ENCODE peak calls at places on chromosome 22, in four cellular contexts. G, C, O and E are unnamed samples.

GRCh38 chr22:39937881-39938280 is 22.3 kb upstream of the TMA7B start:
- DNase-seq in C (no peak), G (no peak), O (no peak), E (no peak)

GRCh38 chr22:50118557-50119168 is 28.9 kb downstream of the MOV10L1 start:
- DNase-seq in O (peak; percentile 87), G (peak; percentile 10), C (no peak), E (peak; percentile 62)

GRCh38 chr22:40036591-40037225 is 42.0 kb downstream of the FAM83F start:
- DNase-seq in G (peak; percentile 64), C (no peak), O (peak; percentile 68), E (peak; percentile 82)

GRCh38 chr22:40628354-40629042 is 8.0 kb downstream of the MRTFA start:
- DNase-seq in G (no peak), O (no peak), C (peak; percentile 57), E (no peak)

GRCh38 chr22:43560651-43561050 is 148.8 kb downstream of the MPPED1 start:
- DNase-seq in O (no peak), C (no peak), G (no peak), E (no peak)

GRCh38 chr22:39277135-39277607 is 32.4 kb upstream of the PDGFB start:
- DNase-seq in G (no peak), O (no peak), C (no peak), E (no peak)

GRCh38 chr22:48897959-48898358 is 929.7 kb downstream of the BRD1 start:
- DNase-seq in O (no peak), C (no peak), G (no peak), E (no peak)

GRCh38 chr22:19933328-19934241 is 8.0 kb upstream of the COMT start:
- DNase-seq in C (no peak), O (no peak), G (no peak), E (no peak)

GRCh38 chr22:25970996-25971811 is 198.1 kb upstream of the SEZ6L start:
- DNase-seq in G (no peak), O (no peak), C (peak; percentile 37), E (no peak)

GRCh38 chr22:18050065-18050464 is 25.7 kb upstream of the MICAL3 start:
- DNase-seq in C (no peak), G (no peak), O (no peak), E (no peak)

GRCh38 chr22:50677493-50678217 is 5.0 kb downstream of the SHANK3 start:
- DNase-seq in C (no peak), G (no peak), O (no peak), E (no peak)

GRCh38 chr22:27213291-27213690 is 555.9 kb downstream of the MIAT start:
- DNase-seq in G (no peak), C (no peak), O (no peak), E (no peak)

GRCh38 chr22:49692499-49693225 is 135.0 kb downstream of the BRD1 start:
- DNase-seq in G (no peak), C (no peak), O (no peak), E (no peak)

GRCh38 chr22:50015451-50016307 is 3.1 kb upstream of the IL17REL start:
- DNase-seq in C (no peak), G (no peak), O (peak; percentile 31), E (no peak)

GRCh38 chr22:18104566-18104965 is 6.0 kb upstream of the TUBA8 start:
- DNase-seq in G (no peak), O (no peak), C (no peak), E (no peak)

GRCh38 chr22:43398910-43399309 is 12.9 kb upstream of the MPPED1 start:
- DNase-seq in G (no peak), C (no peak), O (no peak), E (no peak)

GRCh38 chr22:27474711-27475547 is 326.6 kb downstream of the MN1 start:
- DNase-seq in C (no peak), O (no peak), G (no peak), E (peak; percentile 68)

GRCh38 chr22:30254307-30254706 is 7.7 kb upstream of the LIF start:
- DNase-seq in C (no peak), O (no peak), G (no peak), E (no peak)

GRCh38 chr22:25362215-25362882 is 142.9 kb downstream of the CRYBB2 start:
- DNase-seq in C (no peak), O (peak; percentile 74), G (peak; percentile 35), E (peak; percentile 21)

GRCh38 chr22:39532215-39533071 is at the start of gene RPS19BP1:
- DNase-seq in C (peak; percentile 100), G (peak; percentile 99), O (peak; percentile 83), E (peak; percentile 99)

GRCh38 chr22:26038365-26038764 is 130.9 kb upstream of the SEZ6L start:
- DNase-seq in O (no peak), G (peak; percentile 60), C (no peak), E (no peak)

GRCh38 chr22:49828599-49828965 is 909 bp upstream of the BRD1 start:
- DNase-seq in C (no peak), O (no peak), G (no peak), E (no peak)

GRCh38 chr22:22870577-22871398 is 16.8 kb upstream of the IGLL5 start:
- DNase-seq in G (no peak), C (no peak), O (peak; percentile 74), E (no peak)

GRCh38 chr22:43498856-43499253 is 87.0 kb downstream of the MPPED1 start:
- DNase-seq in O (no peak), G (no peak), C (no peak), E (no peak)

GRCh38 chr22:40484906-40485660 is 114.7 kb downstream of the SGSM3 start:
- DNase-seq in G (no peak), C (no peak), O (no peak), E (no peak)

GRCh38 chr22:46075764-46076531 is 74.4 kb upstream of the PPARA start:
- DNase-seq in G (no peak), C (no peak), O (no peak), E (no peak)

GRCh38 chr22:46079093-46079860 is 71.0 kb upstream of the PPARA start:
- DNase-seq in G (no peak), C (no peak), O (no peak), E (no peak)

GRCh38 chr22:46078241-46079092 is 71.9 kb upstream of the PPARA start:
- DNase-seq in G (no peak), O (no peak), C (no peak), E (peak; percentile 89)

GRCh38 chr22:46076651-46077339 is 73.5 kb upstream of the PPARA start:
- DNase-seq in O (no peak), G (no peak), C (no peak), E (no peak)

GRCh38 chr22:46077669-46078099 is 72.6 kb upstream of the PPARA start:
- DNase-seq in G (no peak), C (no peak), O (no peak), E (no peak)
- TF ChIP-seq POLR2AphosphoS2 in G (no peak), C (no peak), O (no peak), E (no peak)

DNA sequence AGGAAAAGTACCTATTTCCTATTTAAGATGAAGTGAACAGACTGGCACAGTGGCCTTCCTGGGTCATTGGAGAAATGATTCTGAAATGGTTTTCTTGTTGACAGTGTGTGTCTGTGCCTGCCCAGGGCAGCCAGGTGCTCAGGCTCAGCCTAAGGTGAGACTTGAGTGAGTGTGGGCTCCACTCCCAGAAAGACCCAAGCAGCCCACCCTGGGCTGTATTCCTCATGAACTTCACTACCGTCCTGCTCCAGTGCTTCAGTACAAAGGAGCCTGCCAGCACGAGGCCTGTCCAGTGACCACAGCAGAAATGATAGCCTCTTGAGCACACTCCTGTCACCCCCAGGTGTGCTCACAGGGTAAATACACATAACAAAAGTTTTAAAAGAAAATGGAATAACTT is 49.5 kb downstream of the GAB4 start:
- DNase-seq in O (peak; percentile 7), G (no peak), C (no peak), E (no peak)
- TF ChIP-seq MYC in O (no peak), G (no peak), C (no peak), E (no peak)

GRCh38 chr22:31943976-31944699 is at the start of gene YWHAH:
- DNase-seq in G (peak; percentile 88), C (peak; percentile 62), O (peak; percentile 87), E (peak; percentile 83)

GRCh38 chr22:31943206-31943975 is 944 bp upstream of the YWHAH start:
- DNase-seq in O (no peak), G (no peak), C (no peak), E (no peak)

GRCh38 chr22:31945478-31945815 is 1.1 kb downstream of the YWHAH start:
- DNase-seq in C (no peak), G (no peak), O (no peak), E (no peak)

GRCh38 chr22:31945971-31946680 is 1.8 kb downstream of the YWHAH start:
- DNase-seq in C (no peak), O (no peak), G (no peak), E (no peak)

DNA sequence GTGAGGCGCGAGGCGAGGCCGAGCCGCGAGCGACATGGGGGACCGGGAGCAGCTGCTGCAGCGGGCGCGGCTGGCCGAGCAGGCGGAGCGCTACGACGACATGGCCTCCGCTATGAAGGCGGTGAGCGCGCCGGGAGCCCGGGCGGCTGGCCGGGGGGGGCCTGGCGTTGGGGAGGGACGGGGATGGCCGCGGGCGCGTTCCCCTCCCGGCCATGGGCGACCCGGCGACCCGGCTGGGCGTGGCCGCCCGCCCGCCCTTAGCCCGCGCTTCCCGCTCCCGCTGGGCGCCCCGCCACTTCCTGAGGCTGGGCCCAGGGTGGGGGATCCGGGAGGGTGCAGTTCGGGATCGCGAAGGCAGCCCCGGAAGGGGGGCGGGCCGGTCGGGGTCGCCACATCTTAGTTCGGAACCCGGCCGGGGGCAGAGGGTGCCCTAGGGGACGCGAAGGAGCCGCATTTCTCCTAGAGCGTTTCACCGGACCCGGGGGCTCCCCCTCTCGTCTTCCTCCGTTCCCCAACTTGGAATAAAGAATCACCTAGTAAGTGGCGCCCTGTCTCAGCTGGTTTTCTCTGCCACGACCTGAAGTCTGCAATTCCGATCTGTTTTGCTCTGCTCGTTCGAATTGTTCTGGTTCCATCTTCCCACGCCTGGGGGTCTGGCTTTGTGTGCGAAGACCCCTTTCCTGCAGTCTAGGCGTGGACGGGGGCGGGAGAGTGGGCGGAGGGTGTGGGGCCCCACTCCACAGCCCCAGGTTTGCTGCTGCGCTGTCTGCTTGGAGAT is 554 bp downstream of the YWHAH start:
- DNase-seq in G (no peak), C (no peak), O (peak; percentile 78), E (peak; percentile 16)
- TF ChIP-seq POLR2AphosphoS2 in G (no peak), C (no peak), O (no peak), E (no peak)

GRCh38 chr22:35524966-35525686 is 15.5 kb upstream of the RASD2 start:
- DNase-seq in O (no peak), G (no peak), C (no peak), E (no peak)

GRCh38 chr22:35525687-35526332 is 14.8 kb upstream of the RASD2 start:
- DNase-seq in O (no peak), G (no peak), C (no peak), E (no peak)

GRCh38 chr22:35528967-35529366 is 11.7 kb upstream of the RASD2 start:
- DNase-seq in G (no peak), C (no peak), O (no peak), E (no peak)

GRCh38 chr22:35523167-35523928 is 17.3 kb upstream of the RASD2 start:
- DNase-seq in G (no peak), O (no peak), C (no peak), E (no peak)

DNA sequence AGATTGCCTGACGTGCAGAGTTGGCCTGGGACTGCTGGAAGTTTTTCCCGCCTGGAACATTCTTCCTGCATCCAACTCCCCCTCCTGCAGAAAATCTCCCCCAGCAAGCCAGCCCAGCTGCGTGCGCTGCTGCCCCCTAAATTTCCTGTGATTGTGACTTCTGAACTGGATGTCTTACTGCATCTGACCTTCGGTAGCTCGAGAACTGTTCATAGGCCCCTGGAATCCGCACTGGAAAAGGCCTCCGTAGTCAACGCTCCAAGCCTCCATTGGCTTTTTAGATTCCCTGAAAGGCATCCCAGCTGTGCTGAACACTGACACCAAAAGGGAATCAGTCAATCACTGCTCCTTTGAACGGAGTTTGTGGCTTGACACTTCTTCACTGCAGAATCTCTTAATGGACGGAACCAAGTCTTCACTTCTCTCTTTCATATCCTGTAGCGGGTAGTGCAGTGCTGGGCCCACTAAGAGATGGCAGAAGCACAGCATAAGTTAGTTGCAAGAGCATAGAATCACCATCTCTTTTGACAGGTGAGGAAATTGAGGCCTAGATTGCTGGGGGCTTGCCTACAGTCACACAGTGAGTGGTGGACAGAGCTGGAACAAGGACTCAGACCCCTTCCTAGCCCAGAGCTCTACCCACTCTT is 14.2 kb upstream of the RASD2 start:
- DNase-seq in G (no peak), O (no peak), C (no peak), E (no peak)
- TF ChIP-seq MYC in G (no peak), O (no peak), C (no peak), E (no peak)